ENCODE peak calls at places on chromosomes 11 and 22, in ten cellular contexts. G is left lung; L is heart left ventricle; V is right lobe of liver; N is A549; J is effector memory CD4-positive, alpha-beta T cell; Q is CD4-positive, alpha-beta memory T cell; M is suprapubic skin; W is neuronal stem cell; O is pancreas. H is an unnamed sample.
A peak's percentile ranks its signal among the peaks of the same experiment; 100 is the strongest.

GRCh38 chr22:49965291-49966040 is 4.9 kb downstream of the PIM3 start:
- DNase-seq in W (no peak), L (peak; percentile 26), G (peak; percentile 84), Q (no peak), O (peak; percentile 50), N (no peak), V (peak; percentile 42), J (no peak), M (peak; percentile 78), H (no peak)

GRCh38 chr11:78331711-78332110 is 85.9 kb downstream of the GAB2 start:
- DNase-seq in L (no peak), J (no peak), W (no peak), G (no peak), Q (no peak), O (no peak), N (no peak), V (no peak), M (no peak), H (no peak)

GRCh38 chr11:78218707-78219492 is 30.2 kb downstream of the USP35 start:
- DNase-seq in W (no peak), M (peak; percentile 58), O (no peak), Q (no peak), N (no peak), V (no peak), L (no peak), G (no peak), J (no peak), H (no peak)

GRCh38 chr11:17389205-17389956 is 922 bp upstream of the KCNJ11 start:
- DNase-seq in O (peak; percentile 87), W (peak; percentile 77), G (peak; percentile 92), L (peak; percentile 78), V (peak; percentile 83), M (no peak), N (peak; percentile 76), J (peak; percentile 64), Q (peak; percentile 79), H (peak; percentile 67)

GRCh38 chr11:86621854-86622253 is 50.6 kb downstream of the ME3 start:
- DNase-seq in G (no peak), V (no peak), J (no peak), Q (no peak), L (no peak), M (no peak), O (no peak), N (no peak), W (no peak), H (no peak)

GRCh38 chr11:120908521-120909181 is 115.3 kb upstream of the TBCEL start:
- DNase-seq in L (no peak), O (no peak), J (no peak), G (no peak), V (no peak), Q (no peak), W (no peak), N (no peak), M (no peak), H (no peak)

GRCh38 chr11:14310696-14311095 is 48.3 kb downstream of the RRAS2 start:
- DNase-seq in O (no peak), M (no peak), G (no peak), W (no peak), J (no peak), N (no peak), L (no peak), V (no peak), Q (no peak), H (no peak)

GRCh38 chr22:40237788-40238424 is 60.2 kb downstream of the TNRC6B start:
- DNase-seq in W (no peak), N (no peak), V (no peak), M (no peak), L (no peak), G (no peak), J (no peak), Q (no peak), O (no peak), H (no peak)

GRCh38 chr11:84117394-84117793 is 831.2 kb upstream of the CCDC90B start:
- DNase-seq in L (no peak), M (no peak), W (no peak), J (no peak), Q (no peak), V (no peak), G (no peak), N (no peak), O (no peak), H (no peak)

GRCh38 chr22:40037320-40037719 is 42.6 kb downstream of the FAM83F start:
- DNase-seq in L (no peak), Q (no peak), J (no peak), O (no peak), N (no peak), M (peak; percentile 60), W (no peak), V (no peak), G (no peak), H (no peak)

GRCh38 chr11:7511405-7511804 is 2.4 kb upstream of the PPFIBP2 start:
- DNase-seq in J (no peak), O (peak; percentile 75), Q (no peak), L (peak; percentile 84), G (no peak), N (no peak), V (peak; percentile 50), W (no peak), M (no peak), H (no peak)

GRCh38 chr11:48044577-48044976 is 64.2 kb downstream of the PTPRJ start:
- DNase-seq in L (peak; percentile 52), V (no peak), M (no peak), Q (no peak), J (no peak), O (no peak), W (no peak), N (no peak), G (no peak), H (no peak)

GRCh38 chr11:125626381-125626950 is 1.5 kb downstream of the CHEK1 start:
- DNase-seq in L (no peak), W (no peak), M (no peak), Q (peak; percentile 37), G (no peak), V (no peak), O (no peak), N (peak; percentile 11), J (peak; percentile 3), H (no peak)

GRCh38 chr11:31690516-31690915 is 120.6 kb downstream of the PAX6 start:
- DNase-seq in J (no peak), V (no peak), O (no peak), M (no peak), Q (no peak), N (no peak), L (no peak), W (no peak), G (no peak), H (no peak)

GRCh38 chr11:8934735-8935478 is 2.2 kb upstream of the C11orf16 start:
- DNase-seq in O (no peak), N (no peak), M (no peak), G (no peak), Q (no peak), L (no peak), W (no peak), J (no peak), V (no peak), H (no peak)

GRCh38 chr11:47714554-47715081 is 551 bp downstream of the AGBL2 start:
- DNase-seq in O (peak; percentile 17), V (no peak), J (no peak), W (peak; percentile 3), L (no peak), N (no peak), G (no peak), M (no peak), Q (no peak), H (no peak)

DNA sequence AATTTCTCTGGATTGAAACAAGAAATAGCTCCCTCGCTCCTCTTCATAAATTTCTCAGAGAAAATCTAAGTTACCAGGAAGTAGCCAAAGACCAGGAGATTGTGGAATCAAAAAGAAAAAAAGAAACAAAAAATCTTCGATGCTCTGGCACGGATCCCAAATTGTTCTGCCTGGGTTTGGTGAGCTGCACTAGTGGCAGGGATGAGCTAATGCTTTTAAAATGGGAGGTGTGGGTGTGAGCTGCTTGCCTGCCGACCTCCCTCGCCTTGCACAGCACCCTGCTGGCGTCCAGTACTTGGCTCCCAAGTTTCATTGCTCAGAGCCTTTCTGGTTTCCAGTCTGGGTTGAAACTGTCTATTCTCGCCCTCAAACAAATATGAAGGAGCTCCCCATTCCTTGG is 2.5 kb downstream of the TIMP3 start:
- DNase-seq in Q (no peak), W (no peak), L (peak; percentile 56), M (no peak), N (no peak), J (no peak), O (no peak), G (no peak), V (no peak), H (no peak)
- H3K4me3 ChIP-seq in Q (no peak overlapping the region), W (no peak overlapping the region), L (peak overlapping the region; percentile 99), M (peak overlapping the region; percentile 80), N (no peak overlapping the region), J (no peak overlapping the region), O (no peak overlapping the region), G (peak overlapping the region; percentile 65), V (peak overlapping the region; percentile 66), H (no peak overlapping the region)

DNA sequence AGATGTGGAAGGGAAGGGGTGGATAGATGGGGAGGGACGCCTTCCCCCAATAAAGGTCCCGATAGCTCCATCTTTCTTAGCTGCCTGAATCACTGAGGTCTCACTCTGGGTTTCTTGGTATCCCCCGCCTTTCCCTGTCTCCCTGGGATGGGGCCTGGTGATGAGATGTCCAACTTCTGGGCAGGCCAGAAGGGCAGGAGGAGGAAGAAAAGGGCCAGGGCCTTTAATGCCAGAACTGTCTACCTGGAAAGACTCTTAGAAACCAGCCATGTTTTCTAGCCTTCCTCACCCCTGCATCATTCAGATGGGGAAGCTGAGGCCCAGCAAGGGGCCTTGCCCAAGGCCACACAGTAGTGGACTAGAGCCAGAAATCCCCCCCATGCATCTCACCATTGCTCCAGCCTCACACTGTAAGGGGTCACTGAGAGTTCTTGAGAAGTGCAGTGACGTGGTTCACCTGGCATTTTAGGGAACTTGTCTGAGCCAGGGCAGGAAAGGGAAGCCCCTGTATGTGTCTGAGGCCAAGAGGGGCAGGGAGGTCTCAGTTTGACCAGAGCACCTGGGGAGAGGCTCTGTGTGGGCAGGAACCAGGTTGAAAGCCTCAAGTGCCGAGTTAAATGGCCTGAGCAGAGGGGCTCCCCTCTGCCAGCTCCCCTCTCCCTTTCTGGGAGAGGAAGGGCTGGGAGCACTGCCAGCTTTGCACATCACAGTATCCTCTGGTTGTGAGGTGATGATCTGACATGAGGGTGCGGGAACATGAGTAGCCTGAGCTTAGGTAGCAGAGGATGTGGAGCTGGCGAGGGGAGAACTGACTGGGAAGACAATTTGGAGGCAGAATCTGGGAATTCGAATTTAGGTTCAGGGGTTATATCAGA is 14.3 kb downstream of the ARHGEF17 start:
- DNase-seq in G (no peak), M (no peak), Q (no peak), L (no peak), N (no peak), V (no peak), J (no peak), W (no peak), O (no peak), H (no peak)
- H3K4me1 ChIP-seq in G (peaks cover 82% of the 10 kb centered on the region), M (peaks cover 57% of the 10 kb centered on the region), Q (peaks cover 4% of the 10 kb centered on the region), L (peaks cover 100% of the 10 kb centered on the region), N (peaks cover 9% of the 10 kb centered on the region), V (peaks cover 5% of the 10 kb centered on the region), J (no peaks in the 10 kb centered on the region), W (peaks cover 44% of the 10 kb centered on the region), O (no peaks in the 10 kb centered on the region), H (peaks cover 9% of the 10 kb centered on the region)

GRCh38 chr22:20211409-20211996 is 56.6 kb downstream of the RTN4R start:
- DNase-seq in O (no peak), M (no peak), N (no peak), L (no peak), J (no peak), Q (no peak), G (no peak), V (no peak), W (no peak), H (no peak)
- H3K4me3 ChIP-seq in O (no peak overlapping the region), M (no peak overlapping the region), N (no peak overlapping the region), L (no peak overlapping the region), J (no peak overlapping the region), Q (no peak overlapping the region), G (no peak overlapping the region), V (peak overlapping the region; percentile 8), W (no peak overlapping the region), H (no peak overlapping the region)

GRCh38 chr22:36471341-36471821 is 10.1 kb downstream of the TXN2 start:
- DNase-seq in N (no peak), M (no peak), L (no peak), O (no peak), G (no peak), V (no peak), W (no peak), Q (no peak), J (no peak), H (no peak)
- H3K4me1 ChIP-seq in N (peaks cover 40% of the 10 kb centered on the region), M (peaks cover 35% of the 10 kb centered on the region), L (peaks cover 57% of the 10 kb centered on the region), O (no peaks in the 10 kb centered on the region), G (peaks cover 63% of the 10 kb centered on the region), V (no peaks in the 10 kb centered on the region), W (peaks cover 1% of the 10 kb centered on the region), Q (peaks cover 18% of the 10 kb centered on the region), J (peaks cover 8% of the 10 kb centered on the region), H (peaks cover 1% of the 10 kb centered on the region)